ENCODE peak calls at places on chromosome 10, in six cellular contexts. F is neuronal stem cell, T is IMR-90, C is mesendoderm, M is H9, V is H1. U is an unnamed sample.

GRCh38 chr10:14050598-14050997 is 280.1 kb downstream of the FRMD4A start:
- DNase-seq in F (no peak), T (no peak), C (no peak), M (no peak), V (no peak), U (no peak)

GRCh38 chr10:96651998-96652431 is 65.2 kb upstream of the TM9SF3 start:
- DNase-seq in F (no peak), T (no peak), C (no peak), M (no peak), V (no peak), U (no peak)

GRCh38 chr10:30705086-30705624 is 75.6 kb upstream of the LYZL2 start:
- DNase-seq in F (no peak), T (no peak), C (no peak), M (no peak), V (no peak), U (no peak)

GRCh38 chr10:22600516-22600915 is 113.9 kb downstream of the PIP4K2A start:
- DNase-seq in F (no peak), T (no peak), C (no peak), M (no peak), V (no peak), U (no peak)

GRCh38 chr10:73771722-73772279 is 10.0 kb upstream of the CHCHD1 start:
- DNase-seq in F (no peak), T (peak; percentile 73), C (peak; percentile 56), M (peak; percentile 62), V (no peak), U (no peak)

GRCh38 chr10:79244841-79245504 is 102.3 kb upstream of the PPIF start:
- DNase-seq in F (no peak), T (no peak), C (no peak), M (no peak), V (no peak), U (peak; percentile 17)

GRCh38 chr10:117461766-117462423 is 80.7 kb upstream of the EMX2 start:
- DNase-seq in F (no peak), T (peak; percentile 37), C (peak; percentile 72), M (no peak), V (no peak), U (peak; percentile 92)

GRCh38 chr10:9615179-9615578 is 1402.5 kb upstream of the CELF2 start:
- DNase-seq in F (no peak), T (peak; percentile 22), C (no peak), M (no peak), V (no peak), U (no peak)

GRCh38 chr10:1396236-1396635 is 340.1 kb downstream of the WDR37 start:
- DNase-seq in F (no peak), T (no peak), C (no peak), M (no peak), V (no peak), U (no peak)

GRCh38 chr10:31620236-31621151 is 301.5 kb downstream of the ZEB1 start:
- DNase-seq in F (no peak), T (peak; percentile 78), C (peak; percentile 66), M (peak; percentile 86), V (peak; percentile 84), U (peak; percentile 62)

GRCh38 chr10:21421016-21421415 is 104.5 kb downstream of the SKIDA1 start:
- DNase-seq in F (no peak), T (no peak), C (no peak), M (no peak), V (no peak), U (no peak)

GRCh38 chr10:2205406-2205805 is 468.1 kb upstream of the ADARB2 start:
- DNase-seq in F (no peak), T (no peak), C (peak; percentile 4), M (no peak), V (no peak), U (no peak)

GRCh38 chr10:102781921-102782542 is 38.3 kb downstream of the WBP1L start:
- DNase-seq in F (no peak), T (peak; percentile 65), C (no peak), M (no peak), V (no peak), U (peak; percentile 76)
- H3K4ac ChIP-seq in F (no peak overlapping the region), T (no peak overlapping the region), C (no peak overlapping the region), M (no peak overlapping the region), V (no peak overlapping the region), U (no peak overlapping the region)

DNA sequence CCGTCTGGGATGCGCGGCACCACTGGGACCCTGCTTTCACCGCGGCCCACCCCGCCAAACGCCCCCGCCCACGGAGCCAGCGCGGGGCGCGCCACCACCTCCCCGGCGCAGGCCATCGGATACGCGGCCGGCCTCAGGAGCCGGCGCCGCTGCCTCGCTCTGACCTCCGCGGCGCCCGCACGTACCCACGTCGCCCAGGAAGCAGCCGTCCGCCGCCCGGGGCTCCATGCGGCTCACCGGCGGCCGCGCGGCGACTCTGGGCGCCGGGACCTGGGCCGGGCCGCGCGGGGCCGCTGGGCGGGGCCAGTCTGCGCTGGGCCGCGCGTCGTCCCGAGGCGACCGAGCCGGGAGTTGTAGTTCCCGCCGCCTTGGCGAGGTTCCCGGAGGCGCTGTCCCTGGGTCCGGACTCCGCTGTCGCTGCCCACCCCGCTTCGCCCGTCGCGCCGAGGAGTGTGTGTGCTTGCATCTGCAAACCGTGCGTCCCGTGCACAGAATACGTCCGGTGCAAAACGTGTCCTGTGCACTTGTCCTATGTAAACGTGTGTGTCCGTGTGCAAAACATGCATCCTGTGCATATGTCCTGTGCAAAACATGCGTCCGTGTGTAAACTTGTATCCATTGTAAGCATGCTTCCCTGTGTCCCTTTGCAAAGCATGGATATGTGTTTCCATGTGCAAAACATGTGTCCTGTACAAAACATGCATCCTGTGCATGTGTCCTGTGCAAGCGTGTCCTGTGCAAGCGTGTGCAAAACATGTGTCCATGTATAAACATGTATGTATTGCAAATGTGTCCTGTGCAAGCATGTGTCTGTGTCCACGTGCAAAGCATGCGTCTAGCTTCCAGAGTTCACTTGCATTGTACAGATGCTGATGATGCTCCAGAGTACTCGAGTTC is at the start of gene ASB13:
- DNase-seq in F (peak; percentile 56), T (peak; percentile 20), C (peak; percentile 70), M (peak; percentile 72), V (peak; percentile 82), U (peak; percentile 48)
- H3K23ac ChIP-seq in F (peak within 1 kb of the TSS; percentile 76), T (peak within 1 kb of the TSS; percentile 34), C (peak within 1 kb of the TSS; percentile 80), M (no peak within 1 kb of the TSS), V (peak within 1 kb of the TSS; percentile 5), U (no peak within 1 kb of the TSS)

GRCh38 chr10:83925133-83925532 is 214.2 kb upstream of the GHITM start:
- DNase-seq in F (no peak), T (no peak), C (peak; percentile 70), M (peak; percentile 63), V (no peak), U (no peak)

GRCh38 chr10:83919187-83919586 is 220.1 kb upstream of the GHITM start:
- DNase-seq in F (no peak), T (no peak), C (no peak), M (no peak), V (no peak), U (no peak)

GRCh38 chr10:83917519-83918506 is 221.5 kb upstream of the GHITM start:
- DNase-seq in F (no peak), T (no peak), C (peak; percentile 55), M (peak; percentile 63), V (no peak), U (peak; percentile 15)

GRCh38 chr10:83922246-83922860 is 217.0 kb upstream of the GHITM start:
- DNase-seq in F (no peak), T (no peak), C (no peak), M (no peak), V (no peak), U (no peak)
- H2BK15ac ChIP-seq in F (no peak overlapping the region), T (no peak overlapping the region), C (no peak overlapping the region), M (no peak overlapping the region), V (no peak overlapping the region), U (no peak overlapping the region)

GRCh38 chr10:113625461-113626186 is 38.2 kb downstream of the NRAP start:
- DNase-seq in F (no peak), T (no peak), C (no peak), M (no peak), V (no peak), U (no peak)
- H3K4ac ChIP-seq in F (no peak overlapping the region), T (no peak overlapping the region), C (no peak overlapping the region), M (no peak overlapping the region), V (no peak overlapping the region), U (no peak overlapping the region)

GRCh38 chr10:8183241-8183704 is 128.8 kb downstream of the GATA3 start:
- DNase-seq in F (no peak), T (no peak), C (peak; percentile 58), M (no peak), V (no peak), U (peak; percentile 35)

GRCh38 chr10:8180756-8181155 is 126.3 kb downstream of the GATA3 start:
- DNase-seq in F (no peak), T (no peak), C (no peak), M (no peak), V (no peak), U (no peak)

GRCh38 chr10:8182841-8183240 is 128.4 kb downstream of the GATA3 start:
- DNase-seq in F (no peak), T (no peak), C (no peak), M (no peak), V (no peak), U (no peak)

GRCh38 chr10:8180348-8180747 is 125.9 kb downstream of the GATA3 start:
- DNase-seq in F (no peak), T (no peak), C (no peak), M (no peak), V (no peak), U (no peak)

GRCh38 chr10:8181496-8182174 is 127.1 kb downstream of the GATA3 start:
- DNase-seq in F (no peak), T (no peak), C (peak; percentile 42), M (no peak), V (no peak), U (no peak)
- H3K23ac ChIP-seq in F (no peak overlapping the region), T (no peak overlapping the region), C (no peak overlapping the region), M (no peak overlapping the region), V (no peak overlapping the region), U (no peak overlapping the region)

GRCh38 chr10:6592080-6592479 is 12.0 kb upstream of the PRKCQ start:
- DNase-seq in F (no peak), T (no peak), C (no peak), M (no peak), V (no peak), U (no peak)

GRCh38 chr10:6598679-6599078 is 18.6 kb upstream of the PRKCQ start:
- DNase-seq in F (no peak), T (no peak), C (no peak), M (no peak), V (no peak), U (no peak)

GRCh38 chr10:6593140-6593740 is 13.2 kb upstream of the PRKCQ start:
- DNase-seq in F (no peak), T (no peak), C (peak; percentile 71), M (peak; percentile 47), V (no peak), U (no peak)

GRCh38 chr10:6597478-6597877 is 17.4 kb upstream of the PRKCQ start:
- DNase-seq in F (no peak), T (no peak), C (no peak), M (no peak), V (no peak), U (no peak)

GRCh38 chr10:6595499-6595898 is 15.4 kb upstream of the PRKCQ start:
- DNase-seq in F (no peak), T (no peak), C (no peak), M (no peak), V (no peak), U (no peak)
- H2BK15ac ChIP-seq in F (no peak overlapping the region), T (no peak overlapping the region), C (no peak overlapping the region), M (no peak overlapping the region), V (no peak overlapping the region), U (no peak overlapping the region)

U was measured in mesenchymal stem cell.